ENCODE peak calls at places on chromosomes 11 and 22, in five cellular contexts. I, U, X, N and B are unnamed samples.

GRCh38 chr11:45178890-45179663 is 32.6 kb downstream of the PRDM11 start:
- DNase-seq in N (no peak), U (peak), X (peak), I (peak), B (no peak)

GRCh38 chr22:40419718-40420117 is 49.3 kb downstream of the SGSM3 start:
- DNase-seq in X (no peak), I (no peak), U (no peak), N (no peak), B (no peak)

GRCh38 chr22:43166132-43166930 is 15.0 kb downstream of the TSPO start:
- DNase-seq in X (no peak), U (no peak), I (no peak), N (no peak), B (no peak)

GRCh38 chr11:56271092-56271491 is 2.9 kb upstream of the OR5T1 start:
- DNase-seq in I (no peak), X (peak), N (no peak), U (no peak), B (no peak)

GRCh38 chr11:57800444-57801184 is 39.0 kb downstream of the CTNND1 start:
- DNase-seq in I (peak), X (peak), U (peak), N (peak), B (peak)

GRCh38 chr11:105609341-105609781 is 512 bp upstream of the GRIA4 start:
- DNase-seq in I (peak), X (peak), U (peak), N (peak), B (peak)

GRCh38 chr11:134063991-134064747 is 4.7 kb upstream of the JAM3 start:
- DNase-seq in X (no peak), I (no peak), U (no peak), N (no peak), B (no peak)

GRCh38 chr22:38148252-38148651 is 33.4 kb downstream of the PLA2G6 start:
- DNase-seq in N (no peak), X (peak), I (no peak), U (peak), B (no peak)

GRCh38 chr22:38412435-38413084 is 42.4 kb downstream of the KCNJ4 start:
- DNase-seq in I (no peak), X (no peak), U (no peak), N (no peak), B (peak)

GRCh38 chr11:78957481-78958245 is 383.0 kb upstream of the NARS2 start:
- DNase-seq in I (no peak), U (peak), N (no peak), X (peak), B (no peak)

GRCh38 chr22:27919943-27920755 is 1.1 kb upstream of the PITPNB start:
- DNase-seq in I (no peak), U (peak), X (peak), N (peak), B (peak)

GRCh38 chr11:117829369-117829725 is 4.8 kb upstream of the FXYD2 start:
- DNase-seq in N (no peak), U (no peak), I (no peak), X (no peak), B (no peak)

GRCh38 chr11:3885855-3886254 is 30.4 kb downstream of the STIM1 start:
- DNase-seq in U (no peak), X (no peak), I (no peak), N (no peak), B (no peak)

GRCh38 chr22:43796567-43796966 is 15.5 kb downstream of the EFCAB6 start:
- DNase-seq in N (peak), I (no peak), U (peak), X (peak), B (no peak)

GRCh38 chr11:134086376-134086775 is 17.5 kb downstream of the JAM3 start:
- DNase-seq in N (no peak), U (no peak), X (no peak), I (no peak), B (no peak)

GRCh38 chr11:20089796-20090653 is 70.2 kb downstream of the DBX1 start:
- DNase-seq in I (no peak), U (peak), N (peak), X (no peak), B (no peak)

GRCh38 chr11:34302046-34302921 is 55.5 kb downstream of the ABTB2 start:
- DNase-seq in N (peak), I (peak), U (peak), X (peak), B (no peak)

GRCh38 chr11:83583953-83584352 is 297.8 kb upstream of the CCDC90B start:
- DNase-seq in X (peak), I (peak), U (peak), N (no peak), B (no peak)

GRCh38 chr11:62054484-62055121 is 69.2 kb upstream of the INCENP start:
- DNase-seq in U (peak), I (peak), X (peak), N (no peak), B (peak)

GRCh38 chr11:111944139-111944538 is 7.0 kb downstream of the DIXDC1 start:
- DNase-seq in N (no peak), I (no peak), U (peak), X (peak), B (no peak)

GRCh38 chr11:4467811-4468606 is 14.4 kb upstream of the OR52K1 start:
- DNase-seq in N (no peak), X (no peak), I (no peak), U (no peak), B (no peak)

GRCh38 chr11:118918686-118919280 is 6.9 kb downstream of the BCL9L start:
- DNase-seq in X (no peak), I (no peak), N (no peak), U (no peak), B (peak)

GRCh38 chr11:115464269-115464668 is 39.9 kb downstream of the CADM1 start:
- DNase-seq in N (no peak), U (no peak), X (no peak), I (no peak), B (no peak)

GRCh38 chr11:120511116-120511803 is at the start of gene GRIK4:
- DNase-seq in X (peak), U (peak), N (peak), I (peak), B (peak)

GRCh38 chr11:131311746-131312145 is 58.7 kb upstream of the NTM start:
- DNase-seq in N (no peak), U (no peak), X (peak), I (no peak), B (no peak)

GRCh38 chr11:19076744-19077589 is 16.4 kb upstream of the MRGPRX2 start:
- DNase-seq in X (peak), I (peak), N (peak), U (peak), B (peak)

GRCh38 chr11:58024601-58025091 is 965 bp downstream of the OR9Q1 start:
- DNase-seq in I (no peak), X (no peak), N (peak), U (peak), B (no peak)

GRCh38 chr11:7603031-7603781 is 70.1 kb downstream of the CYB5R2 start:
- DNase-seq in N (no peak), U (no peak), I (no peak), X (no peak), B (no peak)

GRCh38 chr11:23123766-23124165 is 263.5 kb upstream of the CCDC179 start:
- DNase-seq in U (peak), I (no peak), N (no peak), X (peak), B (no peak)

GRCh38 chr11:43367382-43368178 is 8.9 kb downstream of the TTC17 start:
- DNase-seq in I (peak), U (peak), X (peak), N (no peak), B (no peak)

GRCh38 chr11:73464347-73464746 is 88.1 kb downstream of the RELT start:
- DNase-seq in U (no peak), N (peak), X (no peak), I (no peak), B (no peak)

GRCh38 chr11:79100093-79100704 is 340.6 kb downstream of the TENM4 start:
- DNase-seq in X (peak), I (peak), N (peak), U (peak), B (peak)

DNA sequence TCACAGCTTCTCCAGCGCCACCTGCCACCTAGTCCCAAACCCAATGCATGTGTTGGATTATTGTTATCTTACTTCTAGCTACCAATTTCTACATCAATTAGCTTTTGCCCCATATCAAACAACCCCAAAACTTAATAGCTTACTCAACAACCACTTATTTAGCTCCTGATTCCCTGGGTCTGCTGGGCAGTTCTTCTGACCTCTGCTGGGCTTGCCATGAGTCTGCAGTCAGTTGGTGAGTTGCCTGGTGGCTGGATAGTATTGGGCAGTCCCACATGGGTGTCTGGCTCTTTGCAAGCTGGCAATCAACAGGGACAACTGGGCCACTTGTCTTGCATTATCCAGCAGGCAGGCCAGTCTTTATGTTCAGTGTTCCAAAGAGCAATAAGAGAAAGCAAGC is 13.6 kb upstream of the MS4A15 start:
- DNase-seq in U (no peak), I (no peak), N (no peak), X (no peak), B (no peak)
- TF ChIP-seq CTCF in U (no peak), I (no peak), N (no peak), X (no peak), B (no peak)

GRCh38 chr11:123057604-123058305 is 4.2 kb downstream of the HSPA8 start:
- DNase-seq in U (no peak), X (no peak), I (no peak), N (no peak), B (no peak)
- TF ChIP-seq CTCF in U (no peak), X (no peak), I (no peak), N (no peak), B (no peak)

GRCh38 chr11:77412814-77413213 is 61.1 kb downstream of the PAK1 start:
- DNase-seq in N (no peak), X (no peak), U (no peak), I (no peak), B (no peak)

GRCh38 chr11:77410076-77410827 is 63.6 kb downstream of the PAK1 start:
- DNase-seq in I (no peak), N (no peak), U (no peak), X (no peak), B (no peak)

GRCh38 chr11:77411238-77411637 is 62.7 kb downstream of the PAK1 start:
- DNase-seq in X (peak), N (peak), U (peak), I (peak), B (peak)

GRCh38 chr11:77413850-77414249 is 60.0 kb downstream of the PAK1 start:
- DNase-seq in I (no peak), X (no peak), U (no peak), N (no peak), B (no peak)

DNA sequence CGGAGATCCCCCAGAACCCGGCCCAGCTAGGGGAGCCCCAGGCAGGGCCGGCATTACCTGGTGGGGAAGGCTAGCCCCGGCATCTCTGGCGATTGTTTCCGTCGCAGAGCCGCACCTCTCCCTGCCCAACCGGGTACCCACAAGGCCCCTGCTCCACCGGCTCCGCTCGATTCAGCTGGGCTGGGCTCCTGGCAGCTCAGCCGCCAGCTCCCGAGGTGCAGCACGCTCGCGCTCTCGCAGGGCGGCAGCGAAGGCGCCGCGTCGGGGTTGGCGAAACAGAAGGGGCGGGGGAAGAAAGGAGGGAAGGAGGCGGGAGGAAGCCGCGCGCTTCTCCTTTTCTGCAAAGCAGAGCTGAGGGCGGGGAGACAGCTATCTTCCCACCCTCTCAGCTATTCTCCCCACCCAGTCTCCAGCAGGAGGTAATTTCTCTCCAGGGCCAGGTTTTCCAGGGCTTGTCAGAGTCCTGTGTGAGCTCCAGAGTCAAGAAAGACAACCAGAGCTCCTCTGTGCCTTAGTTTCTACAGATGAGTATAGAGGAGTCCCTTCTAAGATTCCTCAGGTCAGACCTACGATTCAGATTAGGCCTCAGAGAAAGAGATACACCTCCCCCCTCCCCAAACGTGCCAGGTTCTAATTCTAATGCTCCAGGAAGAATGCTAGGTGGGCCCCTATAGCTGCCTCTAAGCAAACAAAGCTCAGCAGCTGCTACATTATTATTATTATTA is 62.0 kb downstream of the PAK1 start:
- DNase-seq in U (peak), I (peak), N (peak), X (peak), B (peak)
- TF ChIP-seq CTCF in U (no peak), I (peak), N (no peak), X (peak), B (no peak)

GRCh38 chr11:13116491-13116890 is 107.4 kb downstream of the RASSF10 start:
- DNase-seq in I (no peak), N (no peak), U (no peak), X (no peak), B (no peak)

GRCh38 chr11:13117344-13117743 is 108.2 kb downstream of the RASSF10 start:
- DNase-seq in X (no peak), N (no peak), I (no peak), U (no peak), B (no peak)

GRCh38 chr11:13111813-13112130 is 102.7 kb downstream of the RASSF10 start:
- DNase-seq in U (no peak), X (no peak), N (no peak), I (peak), B (no peak)

GRCh38 chr11:13118194-13118593 is 109.1 kb downstream of the RASSF10 start:
- DNase-seq in I (no peak), N (no peak), X (peak), U (peak), B (no peak)

GRCh38 chr11:13114566-13115465 is 105.7 kb downstream of the RASSF10 start:
- DNase-seq in N (peak), X (peak), I (peak), U (no peak), B (peak)
- TF ChIP-seq CTCF in N (no peak), X (peak), I (peak), U (no peak), B (no peak)

GRCh38 chr11:47376543-47377371 is 1.6 kb downstream of the SPI1 start:
- DNase-seq in N (no peak), X (peak), I (no peak), U (no peak), B (no peak)
- TF ChIP-seq CTCF in N (no peak), X (no peak), I (no peak), U (no peak), B (no peak)

DNA sequence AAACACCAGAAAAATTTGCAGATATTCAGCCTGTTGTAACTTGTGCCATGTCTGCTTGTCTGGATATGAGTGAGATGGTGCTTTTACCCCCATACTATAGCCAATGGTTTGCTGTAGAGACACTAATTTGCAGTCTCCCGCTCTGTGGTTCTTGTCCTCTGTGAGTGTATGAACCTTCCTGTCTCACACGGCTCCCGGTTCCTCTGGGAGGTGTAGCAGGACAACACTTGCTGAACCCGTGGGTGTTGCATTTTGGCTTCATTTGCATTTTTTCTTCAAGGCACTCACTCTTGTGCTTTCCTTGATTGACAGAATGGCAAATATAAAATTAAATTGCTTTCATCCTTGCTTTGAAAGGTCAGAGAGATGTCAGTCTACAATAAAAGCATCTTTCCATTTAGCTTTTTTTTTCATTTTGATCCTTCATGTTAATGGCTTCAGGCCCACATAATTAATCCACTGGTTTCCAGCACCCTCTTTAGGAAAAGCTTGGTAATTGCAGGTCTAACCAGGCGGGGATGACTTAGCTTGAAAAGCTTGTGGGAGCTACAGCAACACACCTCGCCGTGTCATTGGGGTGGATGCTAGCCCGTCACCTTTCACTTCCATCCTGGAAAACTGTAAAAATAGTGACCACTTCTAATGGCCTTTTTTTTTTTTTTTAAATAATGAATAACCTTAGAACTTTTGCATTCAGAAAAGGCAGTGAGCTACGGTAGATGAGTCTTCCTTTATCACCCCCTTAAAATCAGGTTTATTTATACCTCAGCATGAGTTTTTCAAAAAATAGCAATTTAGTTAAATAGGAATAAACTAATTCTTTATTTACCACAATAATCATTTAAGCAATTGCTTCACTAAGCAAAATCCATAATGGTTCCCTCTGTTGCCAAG is 27.4 kb upstream of the ST14 start:
- DNase-seq in N (peak), I (peak), X (peak), U (peak), B (peak)
- TF ChIP-seq CTCF in N (peak), I (peak), X (peak), U (peak), B (peak)

GRCh38 chr11:66891849-66892660 is 35.2 kb downstream of the LRFN4 start:
- DNase-seq in N (no peak), X (peak), U (peak), I (peak), B (peak)
- TF ChIP-seq CTCF in N (no peak), X (peak), U (no peak), I (no peak), B (no peak)

DNA sequence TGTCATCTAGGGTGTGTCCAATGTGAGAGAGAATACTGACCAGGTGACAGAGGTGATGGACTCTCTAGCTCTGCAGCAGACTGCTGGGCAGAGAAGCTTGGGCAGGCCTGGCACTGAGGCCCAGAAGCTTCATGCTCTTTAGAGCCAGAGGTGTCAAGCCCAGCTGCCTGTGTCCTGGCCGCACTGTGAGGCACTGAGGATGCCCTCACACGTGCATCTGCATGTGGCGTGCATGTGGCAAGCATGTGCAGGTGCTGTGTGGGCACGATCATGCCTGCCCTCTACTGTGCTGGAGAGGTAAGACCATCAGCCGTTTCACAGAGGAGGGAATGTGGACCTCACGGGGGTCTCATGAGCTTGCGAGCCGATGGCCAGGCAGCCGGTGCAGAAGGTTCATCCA is 15.8 kb upstream of the TXNRD2 start:
- DNase-seq in I (no peak), X (no peak), N (no peak), U (no peak), B (no peak)
- TF ChIP-seq CTCF in I (no peak), X (no peak), N (no peak), U (no peak), B (no peak)

GRCh38 chr22:17233348-17234043 is 14.3 kb upstream of the ADA2 start:
- DNase-seq in N (no peak), I (no peak), X (no peak), U (no peak), B (no peak)
- TF ChIP-seq CTCF in N (no peak), I (no peak), X (no peak), U (no peak), B (no peak)